ENCODE peak calls at places on chromosome 2, in eight cellular contexts. M is AG04449, W is thoracic aorta, B is fibroblast of mammary gland, P is K562, V is colonic mucosa, Q is GM12865, S is fibroblast of villous mesenchyme. G is an unnamed sample.
A peak's percentile ranks its signal among the peaks of the same experiment; 100 is the strongest.

GRCh38 chr2:121209014-121209610 is 75.9 kb downstream of the TFCP2L1 start:
- DNase-seq in M (no peak), W (no peak), B (no peak), P (no peak), V (no peak), Q (no peak), S (no peak), G (no peak)

GRCh38 chr2:204264746-204265145 is 280.5 kb upstream of the PARD3B start:
- DNase-seq in M (no peak), W (no peak), B (no peak), P (no peak), V (no peak), Q (no peak), S (no peak), G (no peak)

GRCh38 chr2:241858206-241859016 is at the start of gene PDCD1:
- DNase-seq in M (no peak), W (no peak), B (no peak), P (peak; percentile 77), V (no peak), Q (peak; percentile 80), S (no peak), G (no peak)

GRCh38 chr2:226687641-226688253 is 111.9 kb downstream of the IRS1 start:
- DNase-seq in M (no peak), W (no peak), B (no peak), P (no peak), V (no peak), Q (no peak), S (no peak), G (no peak)

GRCh38 chr2:202140522-202141292 is 67.7 kb downstream of the KIAA2012 start:
- DNase-seq in M (no peak), W (no peak), B (peak; percentile 72), P (no peak), V (no peak), Q (no peak), S (peak; percentile 77), G (peak; percentile 36)

GRCh38 chr2:227256605-227257004 is 68.4 kb upstream of the MFF start:
- DNase-seq in M (no peak), W (no peak), B (peak; percentile 43), P (no peak), V (no peak), Q (no peak), S (no peak), G (no peak)

GRCh38 chr2:177489719-177490301 is 97.2 kb downstream of the AGPS start:
- DNase-seq in M (no peak), W (no peak), B (peak; percentile 56), P (peak; percentile 35), V (no peak), Q (peak; percentile 9), S (peak; percentile 48), G (peak; percentile 52)

GRCh38 chr2:196333397-196333796 is 162.0 kb upstream of the STK17B start:
- DNase-seq in M (no peak), W (no peak), B (no peak), P (no peak), V (no peak), Q (no peak), S (no peak), G (no peak)

GRCh38 chr2:145957929-145958328 is 1438.0 kb upstream of the ZEB2 start:
- DNase-seq in M (no peak), W (no peak), B (peak; percentile 81), P (no peak), V (no peak), Q (no peak), S (peak; percentile 26), G (no peak)

GRCh38 chr2:94996401-94997100 is 29.0 kb upstream of the MAL start:
- DNase-seq in M (no peak), W (no peak), B (no peak), P (no peak), V (no peak), Q (no peak), S (no peak), G (no peak)

GRCh38 chr2:161988589-161988988 is 85.4 kb downstream of the DPP4 start:
- DNase-seq in M (no peak), W (no peak), B (no peak), P (peak; percentile 2), V (no peak), Q (peak; percentile 25), S (no peak), G (no peak)

GRCh38 chr2:202831241-202831997 is 40.1 kb downstream of the ICA1L start:
- DNase-seq in M (no peak), W (no peak), B (peak; percentile 65), P (peak; percentile 54), V (peak; percentile 51), Q (peak; percentile 59), S (peak; percentile 68), G (peak; percentile 62)

GRCh38 chr2:27638023-27638637 is 9.3 kb downstream of the GPN1 start:
- DNase-seq in M (no peak), W (no peak), B (peak; percentile 97), P (no peak), V (no peak), Q (no peak), S (no peak), G (peak; percentile 87)

GRCh38 chr2:224009605-224010330 is 29.3 kb downstream of the SERPINE2 start:
- DNase-seq in M (no peak), W (no peak), B (peak; percentile 45), P (no peak), V (no peak), Q (no peak), S (peak; percentile 57), G (peak; percentile 41)

GRCh38 chr2:188512456-188512855 is 220.8 kb downstream of the GULP1 start:
- DNase-seq in M (no peak), W (no peak), B (peak; percentile 72), P (peak; percentile 35), V (no peak), Q (peak; percentile 15), S (peak; percentile 74), G (peak; percentile 74)

GRCh38 chr2:50620783-50621182 is 411.1 kb downstream of the NRXN1 start:
- DNase-seq in M (no peak), W (no peak), B (no peak), P (no peak), V (no peak), Q (no peak), S (no peak), G (no peak)

GRCh38 chr2:182625814-182626213 is 90.2 kb upstream of the DNAJC10 start:
- DNase-seq in M (no peak), W (no peak), B (no peak), P (no peak), V (no peak), Q (no peak), S (no peak), G (no peak)

GRCh38 chr2:120267348-120267747 is 14.7 kb downstream of the RALB start:
- DNase-seq in M (no peak), W (no peak), B (no peak), P (no peak), V (no peak), Q (no peak), S (no peak), G (no peak)

GRCh38 chr2:120740765-120741513 is 5.3 kb downstream of the GLI2 start:
- DNase-seq in M (no peak), W (no peak), B (no peak), P (no peak), V (peak; percentile 24), Q (no peak), S (peak; percentile 53), G (peak; percentile 40)

GRCh38 chr2:191266201-191266600 is 21.0 kb downstream of the MYO1B start:
- DNase-seq in M (no peak), W (no peak), B (no peak), P (no peak), V (no peak), Q (no peak), S (no peak), G (no peak)
- H3K4me3 ChIP-seq in M (peak overlapping the region; percentile 1), W (peak overlapping the region; percentile 50), B (no peak overlapping the region), P (no peak overlapping the region), V (no peak overlapping the region), Q (no peak overlapping the region), S (no peak overlapping the region), G (no peak overlapping the region)

GRCh38 chr2:85769236-85769986 is 15.6 kb downstream of the ATOH8 start:
- DNase-seq in M (no peak), W (no peak), B (no peak), P (no peak), V (no peak), Q (no peak), S (no peak), G (no peak)
- TF ChIP-seq CTCF in M (peak; percentile 35), W (peak; percentile 33), B (peak; percentile 33), P (peak; percentile 60), V (no peak), Q (peak; percentile 32), S (peak; percentile 37), G (peak; percentile 49)

GRCh38 chr2:34368304-34368703 is 769.2 kb upstream of the FAM98A start:
- DNase-seq in M (no peak), W (no peak), B (no peak), P (no peak), V (no peak), Q (no peak), S (no peak), G (no peak)

GRCh38 chr2:34365512-34365911 is 766.4 kb upstream of the FAM98A start:
- DNase-seq in M (no peak), W (no peak), B (no peak), P (no peak), V (no peak), Q (no peak), S (no peak), G (no peak)

GRCh38 chr2:34365937-34366336 is 766.8 kb upstream of the FAM98A start:
- DNase-seq in M (no peak), W (no peak), B (no peak), P (no peak), V (no peak), Q (no peak), S (no peak), G (peak; percentile 0)
- H3K4me3 ChIP-seq in M (no peak overlapping the region), W (no peak overlapping the region), B (no peak overlapping the region), P (no peak overlapping the region), V (no peak overlapping the region), Q (no peak overlapping the region), S (no peak overlapping the region), G (no peak overlapping the region)

GRCh38 chr2:19675856-19676460 is 225.8 kb downstream of the TTC32 start:
- DNase-seq in M (no peak), W (no peak), B (peak; percentile 68), P (no peak), V (no peak), Q (no peak), S (peak; percentile 46), G (no peak)

GRCh38 chr2:19675003-19675629 is 226.7 kb downstream of the TTC32 start:
- DNase-seq in M (no peak), W (no peak), B (no peak), P (no peak), V (no peak), Q (no peak), S (no peak), G (no peak)

GRCh38 chr2:19677215-19677777 is 224.5 kb downstream of the TTC32 start:
- DNase-seq in M (no peak), W (no peak), B (no peak), P (no peak), V (no peak), Q (no peak), S (no peak), G (no peak)

GRCh38 chr2:19677825-19678518 is 223.8 kb downstream of the TTC32 start:
- DNase-seq in M (no peak), W (no peak), B (no peak), P (no peak), V (no peak), Q (no peak), S (no peak), G (no peak)

DNA sequence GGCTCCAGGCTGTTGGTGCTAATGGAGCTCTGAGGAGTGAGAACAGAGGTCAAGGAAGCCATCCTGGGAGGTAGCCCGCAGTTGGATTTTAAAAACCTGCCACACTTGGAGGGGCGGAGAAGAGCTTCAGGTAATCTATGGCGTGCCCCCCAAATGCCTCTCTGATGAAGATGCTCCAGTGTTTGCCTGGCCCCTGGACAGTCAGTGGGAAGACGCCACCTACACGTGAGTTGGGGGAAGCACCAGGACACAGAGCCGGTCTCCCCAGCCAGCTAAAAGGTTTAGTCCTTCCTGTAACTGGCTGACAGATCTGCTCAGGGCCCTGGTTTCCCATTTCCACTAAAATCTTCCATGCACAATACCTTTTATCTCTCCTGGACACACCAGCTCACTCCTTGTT is 225.0 kb downstream of the TTC32 start:
- DNase-seq in M (no peak), W (no peak), B (no peak), P (peak; percentile 29), V (no peak), Q (no peak), S (no peak), G (no peak)
- TF ChIP-seq CTCF in M (no peak), W (no peak), B (no peak), P (peak; percentile 43), V (no peak), Q (no peak), S (no peak), G (no peak)